ENCODE peak calls at places on chromosomes 16 and 17, in nine cellular contexts. I, F, A, E, H, Q, S, X and G are unnamed samples.

GRCh38 chr16:81537721-81538561 is 93.3 kb downstream of the CMIP start:
- DNase-seq in I (no peak), F (no peak), A (no peak), E (no peak), H (no peak), Q (peak; percentile 44), S (no peak), X (no peak), G (no peak)

GRCh38 chr16:66254751-66255150 is 111.7 kb upstream of the CDH5 start:
- DNase-seq in I (no peak), F (no peak), A (no peak), E (no peak), H (no peak), Q (peak; percentile 67), S (no peak), X (no peak), G (no peak)

GRCh38 chr17:78346605-78347250 is 13.1 kb downstream of the SOCS3 start:
- DNase-seq in I (no peak), F (no peak), A (no peak), E (no peak), H (no peak), Q (no peak), S (no peak), X (no peak), G (no peak)

GRCh38 chr16:12405083-12405482 is 398.6 kb downstream of the CPPED1 start:
- DNase-seq in I (no peak), F (no peak), A (no peak), E (no peak), H (no peak), Q (no peak), S (no peak), X (no peak), G (no peak)

GRCh38 chr16:56068816-56069215 is 122.5 kb upstream of the GNAO1 start:
- DNase-seq in I (no peak), F (no peak), A (no peak), E (no peak), H (no peak), Q (no peak), S (no peak), X (no peak), G (no peak)

GRCh38 chr17:74800531-74800930 is 24.4 kb upstream of the NAT9 start:
- DNase-seq in I (no peak), F (no peak), A (no peak), E (no peak), H (no peak), Q (no peak), S (no peak), X (no peak), G (no peak)

GRCh38 chr17:40018211-40019121 is 3.2 kb downstream of the CSF3 start:
- DNase-seq in I (no peak), F (no peak), A (no peak), E (no peak), H (no peak), Q (peak; percentile 47), S (no peak), X (no peak), G (no peak)

GRCh38 chr16:49473773-49474172 is 100.2 kb downstream of the C16orf78 start:
- DNase-seq in I (no peak), F (no peak), A (no peak), E (no peak), H (no peak), Q (no peak), S (no peak), X (peak; percentile 3), G (no peak)

GRCh38 chr17:65057520-65058075 is 1.1 kb upstream of the GNA13 start:
- DNase-seq in I (no peak), F (no peak), A (no peak), E (peak; percentile 51), H (peak; percentile 74), Q (no peak), S (no peak), X (no peak), G (peak; percentile 94)

GRCh38 chr16:23466162-23466885 is 13.3 kb upstream of the COG7 start:
- DNase-seq in I (no peak), F (no peak), A (peak; percentile 77), E (no peak), H (no peak), Q (peak; percentile 83), S (no peak), X (no peak), G (no peak)

GRCh38 chr17:2406271-2406902 is 5.5 kb upstream of the MNT start:
- DNase-seq in I (no peak), F (no peak), A (no peak), E (no peak), H (no peak), Q (no peak), S (no peak), X (peak; percentile 79), G (no peak)

GRCh38 chr17:48335858-48336500 is 94.0 kb downstream of the SKAP1 start:
- DNase-seq in I (no peak), F (no peak), A (peak; percentile 64), E (no peak), H (peak; percentile 81), Q (peak; percentile 33), S (peak; percentile 18), X (no peak), G (no peak)

GRCh38 chr16:26672206-26672605 is 394.5 kb upstream of the C16orf82 start:
- DNase-seq in I (no peak), F (no peak), A (no peak), E (no peak), H (no peak), Q (no peak), S (no peak), X (no peak), G (no peak)

GRCh38 chr17:18257268-18257681 is 1.3 kb downstream of the FLII start:
- DNase-seq in I (no peak), F (no peak), A (no peak), E (no peak), H (peak; percentile 48), Q (no peak), S (no peak), X (peak; percentile 27), G (no peak)

GRCh38 chr16:66342294-66342900 is 24.1 kb upstream of the CDH5 start:
- DNase-seq in I (no peak), F (no peak), A (no peak), E (no peak), H (peak; percentile 39), Q (no peak), S (no peak), X (no peak), G (no peak)

GRCh38 chr17:39196820-39197331 is 593 bp downstream of the CACNB1 start:
- DNase-seq in I (no peak), F (no peak), A (no peak), E (no peak), H (peak; percentile 59), Q (no peak), S (no peak), X (peak; percentile 53), G (no peak)

GRCh38 chr17:9313346-9313745 is 262.3 kb downstream of the STX8 start:
- DNase-seq in I (no peak), F (no peak), A (no peak), E (no peak), H (no peak), Q (no peak), S (no peak), X (no peak), G (no peak)

GRCh38 chr16:84482001-84482891 is 22.2 kb downstream of the MEAK7 start:
- DNase-seq in I (no peak), F (no peak), A (no peak), E (peak; percentile 67), H (no peak), Q (no peak), S (peak; percentile 11), X (no peak), G (no peak)